ENCODE peak calls at places on chromosomes 5 and 9, in eight cellular contexts. One of them, this sample, is unnamed.

GRCh38 chr9:15999422-16000339 is 446.8 kb downstream of the CCDC171 start:
- DNase-seq in gastrocnemius medialis: no peak
- DNase-seq in pancreas: no peak
- DNase-seq in GM12878: no peak
- DNase-seq in HFFc6: peak
- DNase-seq in HCT116: peak
- DNase-seq in CD4-positive, alpha-beta T cell: no peak
- DNase-seq in psoas muscle: no peak
- DNase-seq in this sample: peak

GRCh38 chr9:15642369-15642962 is 89.6 kb downstream of the CCDC171 start:
- DNase-seq in CD4-positive, alpha-beta T cell: no peak
- DNase-seq in pancreas: no peak
- DNase-seq in psoas muscle: no peak
- DNase-seq in gastrocnemius medialis: no peak
- DNase-seq in GM12878: no peak
- DNase-seq in HFFc6: peak
- DNase-seq in HCT116: peak
- DNase-seq in this sample: peak

GRCh38 chr9:114869845-114870244 is 60.5 kb downstream of the TNFSF8 start:
- DNase-seq in CD4-positive, alpha-beta T cell: peak
- DNase-seq in pancreas: no peak
- DNase-seq in HCT116: no peak
- DNase-seq in psoas muscle: no peak
- DNase-seq in gastrocnemius medialis: no peak
- DNase-seq in HFFc6: no peak
- DNase-seq in GM12878: no peak
- DNase-seq in this sample: no peak

GRCh38 chr5:180637962-180638680 is 11.3 kb downstream of the FLT4 start:
- DNase-seq in CD4-positive, alpha-beta T cell: no peak
- DNase-seq in HCT116: no peak
- DNase-seq in HFFc6: no peak
- DNase-seq in GM12878: no peak
- DNase-seq in psoas muscle: peak
- DNase-seq in gastrocnemius medialis: no peak
- DNase-seq in pancreas: peak
- DNase-seq in this sample: no peak

GRCh38 chr5:67353500-67353931 is 156.9 kb upstream of the CD180 start:
- DNase-seq in pancreas: no peak
- DNase-seq in HFFc6: no peak
- DNase-seq in psoas muscle: no peak
- DNase-seq in CD4-positive, alpha-beta T cell: no peak
- DNase-seq in GM12878: no peak
- DNase-seq in HCT116: no peak
- DNase-seq in gastrocnemius medialis: no peak
- DNase-seq in this sample: peak

GRCh38 chr9:93686127-93686879 is 109.9 kb downstream of the PHF2 start:
- DNase-seq in GM12878: no peak
- DNase-seq in psoas muscle: no peak
- DNase-seq in CD4-positive, alpha-beta T cell: no peak
- DNase-seq in HCT116: no peak
- DNase-seq in pancreas: no peak
- DNase-seq in gastrocnemius medialis: no peak
- DNase-seq in HFFc6: no peak
- DNase-seq in this sample: no peak

GRCh38 chr5:42517164-42517563 is 93.9 kb downstream of the GHR start:
- DNase-seq in HFFc6: no peak
- DNase-seq in pancreas: no peak
- DNase-seq in psoas muscle: no peak
- DNase-seq in HCT116: no peak
- DNase-seq in gastrocnemius medialis: no peak
- DNase-seq in GM12878: no peak
- DNase-seq in CD4-positive, alpha-beta T cell: no peak
- DNase-seq in this sample: no peak

GRCh38 chr5:150065346-150065745 is 21.0 kb downstream of the CSF1R start:
- DNase-seq in CD4-positive, alpha-beta T cell: no peak
- DNase-seq in HCT116: no peak
- DNase-seq in gastrocnemius medialis: peak
- DNase-seq in pancreas: peak
- DNase-seq in HFFc6: peak
- DNase-seq in GM12878: no peak
- DNase-seq in psoas muscle: peak
- DNase-seq in this sample: no peak

GRCh38 chr9:70053864-70054263 is 10.2 kb downstream of the MAMDC2 start:
- DNase-seq in pancreas: peak
- DNase-seq in psoas muscle: no peak
- DNase-seq in gastrocnemius medialis: no peak
- DNase-seq in CD4-positive, alpha-beta T cell: no peak
- DNase-seq in HCT116: peak
- DNase-seq in GM12878: no peak
- DNase-seq in HFFc6: no peak
- DNase-seq in this sample: peak

GRCh38 chr9:13033959-13034695 is 245.4 kb downstream of the MPDZ start:
- DNase-seq in CD4-positive, alpha-beta T cell: no peak
- DNase-seq in pancreas: peak
- DNase-seq in HFFc6: peak
- DNase-seq in GM12878: no peak
- DNase-seq in HCT116: peak
- DNase-seq in gastrocnemius medialis: peak
- DNase-seq in psoas muscle: peak
- DNase-seq in this sample: peak

GRCh38 chr5:133925866-133926488 is 42.4 kb downstream of the C5orf15 start:
- DNase-seq in HFFc6: no peak
- DNase-seq in gastrocnemius medialis: no peak
- DNase-seq in pancreas: no peak
- DNase-seq in HCT116: no peak
- DNase-seq in psoas muscle: no peak
- DNase-seq in CD4-positive, alpha-beta T cell: no peak
- DNase-seq in GM12878: no peak
- DNase-seq in this sample: no peak

DNA sequence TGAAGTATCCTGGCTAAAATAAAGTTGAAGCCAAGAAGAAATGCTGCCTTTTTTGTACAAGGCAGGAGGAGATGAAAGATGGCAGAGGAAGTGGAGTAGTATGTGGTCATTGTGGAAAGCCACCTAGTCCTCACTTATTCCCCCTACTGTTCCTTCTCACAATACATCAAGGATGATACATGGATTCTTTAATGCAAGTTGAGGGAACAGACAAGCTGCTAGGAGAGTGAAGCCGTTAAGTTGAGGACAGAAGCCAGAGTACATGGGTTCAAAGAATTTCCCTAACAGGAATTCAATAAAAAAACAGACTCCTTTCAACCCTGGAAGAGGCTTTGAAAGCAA is 73.8 kb downstream of the MRPS27 start:
- DNase-seq in pancreas: no peak
- DNase-seq in gastrocnemius medialis: no peak
- DNase-seq in HFFc6: peak
- DNase-seq in psoas muscle: no peak
- DNase-seq in CD4-positive, alpha-beta T cell: no peak
- DNase-seq in HCT116: no peak
- DNase-seq in GM12878: no peak
- DNase-seq in this sample: peak
- TF ChIP-seq CTCF in pancreas: no peak
- TF ChIP-seq CTCF in gastrocnemius medialis: no peak
- TF ChIP-seq CTCF in HFFc6: no peak
- TF ChIP-seq CTCF in psoas muscle: no peak
- TF ChIP-seq CTCF in CD4-positive, alpha-beta T cell: no peak
- TF ChIP-seq CTCF in HCT116: peak
- TF ChIP-seq CTCF in GM12878: no peak
- TF ChIP-seq CTCF in this sample: peak

GRCh38 chr5:14870347-14871083 is 1.1 kb downstream of the ANKH start:
- DNase-seq in pancreas: peak
- DNase-seq in HFFc6: no peak
- DNase-seq in HCT116: no peak
- DNase-seq in CD4-positive, alpha-beta T cell: peak
- DNase-seq in gastrocnemius medialis: peak
- DNase-seq in psoas muscle: peak
- DNase-seq in GM12878: no peak
- DNase-seq in this sample: no peak
- TF ChIP-seq CTCF in pancreas: no peak
- TF ChIP-seq CTCF in HFFc6: no peak
- TF ChIP-seq CTCF in HCT116: peak
- TF ChIP-seq CTCF in CD4-positive, alpha-beta T cell: no peak
- TF ChIP-seq CTCF in gastrocnemius medialis: no peak
- TF ChIP-seq CTCF in psoas muscle: peak
- TF ChIP-seq CTCF in GM12878: no peak
- TF ChIP-seq CTCF in this sample: no peak

DNA sequence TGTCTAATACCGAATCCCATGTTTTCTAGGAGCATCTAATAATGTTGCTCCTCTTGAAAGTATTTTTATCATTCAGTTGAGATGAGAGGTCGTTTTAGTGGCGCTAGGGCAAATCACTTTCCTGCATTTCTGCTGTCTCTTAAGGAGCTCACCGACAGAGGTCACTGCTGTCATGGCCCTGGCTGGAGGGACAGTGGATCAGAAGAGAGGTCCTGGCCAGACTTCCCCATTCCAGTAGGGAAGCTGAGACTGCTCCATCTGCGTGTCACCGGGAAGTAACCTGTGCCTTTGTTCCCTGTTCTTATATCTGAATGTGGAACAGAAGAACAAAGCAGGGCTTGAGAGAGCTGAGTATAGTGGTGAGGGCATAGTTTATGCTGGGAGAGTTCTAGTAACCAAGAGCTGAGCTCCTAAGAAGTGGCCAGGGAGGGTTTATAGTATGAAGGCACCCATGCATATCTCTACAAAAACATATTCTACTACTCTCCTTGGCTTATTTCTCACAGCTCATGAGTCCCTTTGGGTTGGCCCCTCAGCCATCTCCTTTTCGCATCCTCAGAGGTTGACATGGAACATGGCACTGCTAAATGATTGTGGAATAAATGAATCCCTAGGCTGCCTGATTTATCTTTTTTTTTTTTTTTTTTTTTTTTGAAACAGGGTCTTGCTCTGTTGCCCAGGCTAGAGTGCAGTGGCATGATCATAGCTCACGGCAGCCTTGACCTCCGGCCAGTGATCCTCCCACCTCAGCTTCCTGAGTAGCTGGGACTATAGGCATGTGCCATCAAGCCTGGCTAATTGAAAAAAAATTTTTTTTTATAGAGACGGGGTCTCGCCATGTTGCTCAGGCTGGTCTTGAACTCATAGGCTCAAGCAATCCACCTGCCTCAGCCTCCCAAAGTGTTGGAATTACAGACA is 27.2 kb downstream of the ATP6V0E1 start:
- DNase-seq in psoas muscle: peak
- DNase-seq in GM12878: no peak
- DNase-seq in HFFc6: no peak
- DNase-seq in gastrocnemius medialis: peak
- DNase-seq in pancreas: peak
- DNase-seq in HCT116: no peak
- DNase-seq in CD4-positive, alpha-beta T cell: no peak
- DNase-seq in this sample: no peak
- TF ChIP-seq CTCF in psoas muscle: peak
- TF ChIP-seq CTCF in GM12878: peak
- TF ChIP-seq CTCF in HFFc6: no peak
- TF ChIP-seq CTCF in gastrocnemius medialis: peak
- TF ChIP-seq CTCF in pancreas: peak
- TF ChIP-seq CTCF in HCT116: no peak
- TF ChIP-seq CTCF in CD4-positive, alpha-beta T cell: no peak
- TF ChIP-seq CTCF in this sample: no peak

DNA sequence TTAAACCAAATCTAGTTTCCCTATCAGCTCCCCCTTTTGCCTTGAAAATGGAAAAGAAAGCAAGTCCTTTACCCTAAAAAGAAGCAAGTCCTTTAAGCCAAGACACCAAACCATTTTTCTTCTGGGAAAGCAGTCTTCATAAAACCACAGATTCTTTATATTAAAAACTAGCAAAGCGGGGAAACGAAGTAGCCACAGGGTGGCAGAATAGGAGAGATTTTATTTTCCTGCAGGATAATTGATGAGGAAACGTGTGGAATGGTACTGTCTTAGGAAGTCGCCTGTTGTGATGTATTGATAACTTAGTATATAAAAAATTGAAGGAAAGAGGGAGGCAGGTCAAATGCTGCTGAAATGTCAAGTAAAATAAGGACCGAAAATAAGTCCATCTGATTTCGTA is 41.1 kb downstream of the ZNF883 start:
- DNase-seq in gastrocnemius medialis: no peak
- DNase-seq in psoas muscle: no peak
- DNase-seq in HCT116: no peak
- DNase-seq in CD4-positive, alpha-beta T cell: no peak
- DNase-seq in HFFc6: peak
- DNase-seq in GM12878: no peak
- DNase-seq in pancreas: no peak
- DNase-seq in this sample: peak
- TF ChIP-seq CTCF in gastrocnemius medialis: no peak
- TF ChIP-seq CTCF in psoas muscle: no peak
- TF ChIP-seq CTCF in HCT116: no peak
- TF ChIP-seq CTCF in CD4-positive, alpha-beta T cell: no peak
- TF ChIP-seq CTCF in HFFc6: peak
- TF ChIP-seq CTCF in GM12878: no peak
- TF ChIP-seq CTCF in pancreas: no peak
- TF ChIP-seq CTCF in this sample: peak

DNA sequence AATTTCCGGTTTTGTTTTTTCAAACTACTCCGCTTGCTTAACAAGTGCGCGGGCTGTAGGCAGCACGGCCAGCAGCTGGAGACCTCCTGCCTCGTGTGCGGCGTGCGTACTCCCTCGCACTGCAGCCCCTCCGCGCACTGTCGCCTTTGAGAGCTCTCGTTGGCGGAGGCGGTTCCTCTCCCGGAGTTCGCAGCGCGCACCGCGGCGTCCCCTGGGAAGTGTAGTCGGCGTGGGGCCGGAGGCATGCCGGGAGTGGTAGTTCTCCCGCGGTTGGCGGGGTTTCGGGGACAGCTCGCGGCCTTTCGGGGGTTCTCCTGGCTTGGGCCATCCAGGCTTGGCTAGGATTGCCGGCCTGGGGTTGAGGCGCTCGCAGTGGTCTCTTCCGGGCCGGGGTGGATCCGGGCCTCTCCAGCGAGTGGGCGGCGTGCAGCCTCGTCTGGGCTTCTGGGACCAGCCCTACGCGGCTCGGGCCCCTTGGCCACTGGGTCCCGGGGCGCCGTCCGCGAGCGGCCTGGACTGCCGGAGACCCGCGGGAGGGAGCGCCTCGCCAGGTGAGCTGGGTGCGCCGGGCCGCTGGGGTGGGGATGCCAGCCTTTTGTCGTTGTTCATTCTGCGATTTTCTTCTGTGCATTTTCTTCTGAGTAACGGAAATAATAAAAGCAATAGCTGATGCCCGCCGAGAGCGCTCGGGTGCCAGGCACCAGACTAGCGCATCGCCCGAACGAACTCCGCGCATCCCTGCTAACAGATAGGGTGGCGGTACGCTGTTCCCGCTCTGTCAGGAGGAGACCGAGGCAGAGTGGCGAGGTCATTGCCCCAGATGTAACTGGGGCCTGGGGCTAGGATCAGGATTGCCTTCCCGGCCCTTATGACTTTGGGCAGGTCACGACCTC is at the start of gene ZNF354C:
- DNase-seq in gastrocnemius medialis: peak
- DNase-seq in HCT116: no peak
- DNase-seq in psoas muscle: peak
- DNase-seq in pancreas: peak
- DNase-seq in CD4-positive, alpha-beta T cell: peak
- DNase-seq in HFFc6: peak
- DNase-seq in GM12878: no peak
- DNase-seq in this sample: peak
- TF ChIP-seq CTCF in gastrocnemius medialis: no peak
- TF ChIP-seq CTCF in HCT116: no peak
- TF ChIP-seq CTCF in psoas muscle: no peak
- TF ChIP-seq CTCF in pancreas: no peak
- TF ChIP-seq CTCF in CD4-positive, alpha-beta T cell: no peak
- TF ChIP-seq CTCF in HFFc6: no peak
- TF ChIP-seq CTCF in GM12878: no peak
- TF ChIP-seq CTCF in this sample: no peak

This sample was measured in A673.